ENCODE peak calls at places on chromosomes 5 and 9, in seven cellular contexts. N is IMR-90, G is tibial nerve, H is iPS DF 6.9, Z is PC-9, S is mammary epithelial cell, E is psoas muscle. F is an unnamed sample. For H3K9me3, the result is how much of the 10 kb centered on the place peaks cover.

GRCh38 chr5:126780165-126780827 is 3.4 kb downstream of the LMNB1 start:
- DNase-seq in G (peak), S (peak), E (no peak), H (no peak), N (peak), Z (no peak), F (no peak)

GRCh38 chr9:114288233-114289051 is 34.5 kb upstream of the ORM1 start:
- DNase-seq in S (peak), G (no peak), H (no peak), Z (peak), E (peak), N (peak), F (peak)

GRCh38 chr9:127860779-127861178 is 6.3 kb upstream of the ENG start:
- DNase-seq in E (no peak), H (no peak), S (no peak), Z (no peak), G (no peak), N (no peak), F (no peak)

GRCh38 chr5:132498152-132498551 is 7.6 kb upstream of the IRF1 start:
- DNase-seq in Z (no peak), G (peak), H (no peak), E (peak), N (peak), S (peak), F (peak)

GRCh38 chr5:138645778-138646575 is 70.8 kb upstream of the HSPA9 start:
- DNase-seq in G (no peak), S (no peak), H (no peak), N (no peak), Z (no peak), E (no peak), F (no peak)

GRCh38 chr9:109349431-109349846 is 28.6 kb upstream of the EPB41L4B start:
- DNase-seq in E (no peak), N (peak), H (no peak), G (peak), Z (peak), S (peak), F (no peak)

GRCh38 chr5:125125031-125125823 is 378.8 kb upstream of the ZNF608 start:
- DNase-seq in E (no peak), H (no peak), N (peak), Z (no peak), S (no peak), G (no peak), F (no peak)

GRCh38 chr9:117290809-117291208 is 124.0 kb downstream of the ASTN2 start:
- DNase-seq in Z (no peak), S (no peak), E (no peak), N (peak), G (no peak), H (no peak), F (no peak)

GRCh38 chr9:33917036-33917435 is 100.1 kb downstream of the UBE2R2 start:
- DNase-seq in N (no peak), S (no peak), G (no peak), E (no peak), H (no peak), Z (no peak), F (no peak)

GRCh38 chr5:95631991-95632675 is 12.2 kb downstream of the GPR150 start:
- DNase-seq in Z (no peak), G (no peak), N (peak), E (no peak), H (no peak), S (peak), F (no peak)

GRCh38 chr5:38060354-38060753 is 198.0 kb upstream of the EGFLAM start:
- DNase-seq in G (no peak), S (no peak), Z (no peak), E (no peak), N (peak), H (no peak), F (no peak)
- H3K27ac ChIP-seq in G (no peak), S (no peak), Z (no peak), E (no peak), N (no peak), H (no peak), F (no peak)

DNA sequence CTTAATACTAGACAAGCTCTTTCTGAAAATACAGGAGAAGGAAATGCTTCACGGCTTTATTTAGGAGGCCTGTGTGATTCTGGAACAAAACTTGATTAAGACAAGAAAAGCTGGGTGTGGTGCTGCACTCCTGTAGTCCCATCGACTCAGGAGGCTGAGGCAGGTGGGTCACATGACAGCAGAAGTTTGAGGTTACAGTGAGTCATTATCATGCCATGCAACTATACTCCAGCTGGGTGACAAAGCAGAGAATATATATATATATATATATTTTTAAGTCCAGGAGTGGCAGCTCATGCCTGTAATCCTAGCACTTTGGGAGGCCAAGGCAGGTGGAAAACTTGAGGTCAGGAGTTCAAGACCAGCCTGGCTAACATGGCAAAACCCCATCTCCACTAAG is 33.1 kb upstream of the SPIN1 start:
- DNase-seq in H (no peak), G (no peak), N (peak), E (no peak), S (peak), Z (peak), F (no peak)
- H3K9me3 ChIP-seq in H (under half), G (under half), N (under half), E (under half), S (under half), Z (under half), F (under half)

DNA sequence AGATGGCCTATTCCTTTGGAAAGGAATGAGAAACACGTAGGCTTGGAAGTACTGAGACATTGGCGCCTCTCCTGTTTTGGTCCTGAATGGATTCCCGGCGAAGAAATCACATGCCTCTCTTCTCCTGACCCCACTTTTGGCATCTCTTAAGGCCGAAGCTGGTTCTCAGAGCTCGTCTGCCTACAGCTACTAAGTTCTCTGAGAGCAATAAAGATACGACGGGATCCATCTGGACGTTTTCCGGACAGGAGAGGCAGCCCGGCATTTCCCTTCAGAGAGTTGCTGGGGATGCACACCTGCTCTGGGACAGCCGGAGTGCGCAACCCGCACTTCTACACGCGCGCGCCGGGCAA is 336.8 kb upstream of the PUM3 start:
- DNase-seq in H (no peak), G (no peak), Z (no peak), S (no peak), N (no peak), E (no peak), F (no peak)
- H3K4me3 ChIP-seq in H (peak), G (no peak), Z (no peak), S (no peak), N (no peak), E (peak), F (peak)

GRCh38 chr5:62385816-62386400 is 17.8 kb downstream of the DIMT1 start:
- DNase-seq in H (no peak), N (no peak), S (peak), G (no peak), E (no peak), Z (peak), F (no peak)

GRCh38 chr5:62385136-62385535 is 18.6 kb downstream of the DIMT1 start:
- DNase-seq in H (no peak), S (peak), Z (no peak), N (no peak), G (no peak), E (no peak), F (no peak)

GRCh38 chr5:62386824-62387223 is 16.9 kb downstream of the DIMT1 start:
- DNase-seq in G (no peak), E (no peak), H (no peak), S (no peak), N (peak), Z (no peak), F (no peak)
- H3K27ac ChIP-seq in G (no peak), E (no peak), H (no peak), S (peak), N (no peak), Z (no peak), F (peak)